ENCODE peak calls at places on chromosomes 11 and 22, in six cellular contexts. One of them, this sample, is unnamed.

GRCh38 chr11:2415171-2415570 is 14.6 kb downstream of the TSSC4 start:
- DNase-seq in transverse colon: no peak
- DNase-seq in pancreas: no peak
- DNase-seq in tibial artery: no peak
- DNase-seq in coronary artery: no peak
- DNase-seq in ovary: no peak
- DNase-seq in this sample: no peak

GRCh38 chr11:69660001-69660500 is 15.1 kb downstream of the LTO1 start:
- DNase-seq in pancreas: peak
- DNase-seq in coronary artery: no peak
- DNase-seq in tibial artery: peak
- DNase-seq in ovary: no peak
- DNase-seq in transverse colon: no peak
- DNase-seq in this sample: no peak

GRCh38 chr11:2382927-2383822 is 6.1 kb downstream of the CD81 start:
- DNase-seq in transverse colon: peak
- DNase-seq in coronary artery: no peak
- DNase-seq in tibial artery: no peak
- DNase-seq in pancreas: no peak
- DNase-seq in ovary: peak
- DNase-seq in this sample: peak

GRCh38 chr11:57417056-57417455 is 9.9 kb downstream of the SLC43A3 start:
- DNase-seq in ovary: no peak
- DNase-seq in coronary artery: no peak
- DNase-seq in tibial artery: no peak
- DNase-seq in pancreas: no peak
- DNase-seq in transverse colon: no peak
- DNase-seq in this sample: no peak

GRCh38 chr11:59680287-59681154 is 11.7 kb upstream of the PATL1 start:
- DNase-seq in ovary: peak
- DNase-seq in coronary artery: no peak
- DNase-seq in tibial artery: peak
- DNase-seq in transverse colon: peak
- DNase-seq in pancreas: peak
- DNase-seq in this sample: peak

GRCh38 chr11:10646005-10646404 is 47.5 kb downstream of the IRAG1 start:
- DNase-seq in pancreas: no peak
- DNase-seq in coronary artery: no peak
- DNase-seq in tibial artery: peak
- DNase-seq in transverse colon: no peak
- DNase-seq in ovary: no peak
- DNase-seq in this sample: no peak

GRCh38 chr11:75508051-75508561 is 17.6 kb downstream of the GDPD5 start:
- DNase-seq in ovary: no peak
- DNase-seq in transverse colon: no peak
- DNase-seq in tibial artery: no peak
- DNase-seq in pancreas: no peak
- DNase-seq in coronary artery: no peak
- DNase-seq in this sample: no peak

GRCh38 chr11:64117763-64118459 is 48.0 kb downstream of the MACROD1 start:
- DNase-seq in coronary artery: no peak
- DNase-seq in ovary: no peak
- DNase-seq in pancreas: no peak
- DNase-seq in tibial artery: no peak
- DNase-seq in transverse colon: no peak
- DNase-seq in this sample: no peak

GRCh38 chr11:120120805-120121335 is 17.0 kb downstream of the TRIM29 start:
- DNase-seq in coronary artery: no peak
- DNase-seq in ovary: no peak
- DNase-seq in transverse colon: no peak
- DNase-seq in pancreas: no peak
- DNase-seq in tibial artery: no peak
- DNase-seq in this sample: no peak

GRCh38 chr22:19330865-19331418 is 39.4 kb upstream of the CLTCL1 start:
- DNase-seq in pancreas: no peak
- DNase-seq in transverse colon: no peak
- DNase-seq in tibial artery: no peak
- DNase-seq in coronary artery: no peak
- DNase-seq in ovary: no peak
- DNase-seq in this sample: no peak

GRCh38 chr11:118418770-118419169 is 17.4 kb downstream of the ATP5MG start:
- DNase-seq in coronary artery: no peak
- DNase-seq in tibial artery: no peak
- DNase-seq in pancreas: no peak
- DNase-seq in transverse colon: no peak
- DNase-seq in ovary: no peak
- DNase-seq in this sample: no peak

GRCh38 chr11:45657496-45658260 is 7.7 kb downstream of the CHST1 start:
- DNase-seq in transverse colon: no peak
- DNase-seq in tibial artery: no peak
- DNase-seq in coronary artery: no peak
- DNase-seq in ovary: peak
- DNase-seq in pancreas: no peak
- DNase-seq in this sample: no peak

GRCh38 chr11:78931891-78932290 is 357.2 kb upstream of the NARS2 start:
- DNase-seq in pancreas: no peak
- DNase-seq in coronary artery: no peak
- DNase-seq in tibial artery: no peak
- DNase-seq in transverse colon: no peak
- DNase-seq in ovary: no peak
- DNase-seq in this sample: no peak

GRCh38 chr22:27416553-27417427 is 384.8 kb downstream of the MN1 start:
- DNase-seq in coronary artery: no peak
- DNase-seq in pancreas: no peak
- DNase-seq in transverse colon: no peak
- DNase-seq in tibial artery: no peak
- DNase-seq in ovary: no peak
- DNase-seq in this sample: peak

GRCh38 chr22:48261048-48261621 is 1498.7 kb downstream of the TBC1D22A start:
- DNase-seq in tibial artery: no peak
- DNase-seq in pancreas: no peak
- DNase-seq in coronary artery: no peak
- DNase-seq in transverse colon: no peak
- DNase-seq in ovary: no peak
- DNase-seq in this sample: no peak

GRCh38 chr22:49923445-49923844 is 5.0 kb downstream of the CRELD2 start:
- DNase-seq in pancreas: no peak
- DNase-seq in transverse colon: no peak
- DNase-seq in tibial artery: no peak
- DNase-seq in coronary artery: no peak
- DNase-seq in ovary: no peak
- DNase-seq in this sample: no peak

GRCh38 chr11:76314741-76315090 is 66.2 kb downstream of the THAP12 start:
- DNase-seq in tibial artery: no peak
- DNase-seq in coronary artery: no peak
- DNase-seq in transverse colon: no peak
- DNase-seq in pancreas: no peak
- DNase-seq in ovary: no peak
- DNase-seq in this sample: no peak

GRCh38 chr11:13889566-13890214 is 72.8 kb upstream of the SPON1 start:
- DNase-seq in pancreas: no peak
- DNase-seq in tibial artery: no peak
- DNase-seq in ovary: no peak
- DNase-seq in transverse colon: no peak
- DNase-seq in coronary artery: no peak
- DNase-seq in this sample: no peak

GRCh38 chr11:113114452-113115027 is 153.3 kb downstream of the NCAM1 start:
- DNase-seq in ovary: peak
- DNase-seq in coronary artery: no peak
- DNase-seq in tibial artery: no peak
- DNase-seq in pancreas: peak
- DNase-seq in transverse colon: peak
- DNase-seq in this sample: peak

GRCh38 chr11:62401781-62402180 is 17.1 kb upstream of the SCGB1A1 start:
- DNase-seq in transverse colon: no peak
- DNase-seq in pancreas: peak
- DNase-seq in tibial artery: no peak
- DNase-seq in ovary: no peak
- DNase-seq in coronary artery: no peak
- DNase-seq in this sample: no peak
- H3K4me3 ChIP-seq in transverse colon: no peak
- H3K4me3 ChIP-seq in pancreas: no peak
- H3K4me3 ChIP-seq in tibial artery: peak
- H3K4me3 ChIP-seq in ovary: no peak
- H3K4me3 ChIP-seq in coronary artery: peak
- H3K4me3 ChIP-seq in this sample: no peak

GRCh38 chr22:42365942-42366660 is 66.1 kb downstream of the NFAM1 start:
- DNase-seq in tibial artery: no peak
- DNase-seq in coronary artery: no peak
- DNase-seq in transverse colon: no peak
- DNase-seq in ovary: no peak
- DNase-seq in pancreas: no peak
- DNase-seq in this sample: no peak

GRCh38 chr22:42365337-42365865 is 66.8 kb downstream of the NFAM1 start:
- DNase-seq in ovary: no peak
- DNase-seq in coronary artery: no peak
- DNase-seq in pancreas: no peak
- DNase-seq in tibial artery: no peak
- DNase-seq in transverse colon: no peak
- DNase-seq in this sample: no peak

GRCh38 chr22:42364641-42365336 is 67.4 kb downstream of the NFAM1 start:
- DNase-seq in coronary artery: no peak
- DNase-seq in transverse colon: no peak
- DNase-seq in ovary: no peak
- DNase-seq in pancreas: no peak
- DNase-seq in tibial artery: no peak
- DNase-seq in this sample: no peak

GRCh38 chr22:42361523-42361922 is 70.7 kb downstream of the NFAM1 start:
- DNase-seq in transverse colon: no peak
- DNase-seq in tibial artery: no peak
- DNase-seq in ovary: no peak
- DNase-seq in pancreas: no peak
- DNase-seq in coronary artery: no peak
- DNase-seq in this sample: no peak

DNA sequence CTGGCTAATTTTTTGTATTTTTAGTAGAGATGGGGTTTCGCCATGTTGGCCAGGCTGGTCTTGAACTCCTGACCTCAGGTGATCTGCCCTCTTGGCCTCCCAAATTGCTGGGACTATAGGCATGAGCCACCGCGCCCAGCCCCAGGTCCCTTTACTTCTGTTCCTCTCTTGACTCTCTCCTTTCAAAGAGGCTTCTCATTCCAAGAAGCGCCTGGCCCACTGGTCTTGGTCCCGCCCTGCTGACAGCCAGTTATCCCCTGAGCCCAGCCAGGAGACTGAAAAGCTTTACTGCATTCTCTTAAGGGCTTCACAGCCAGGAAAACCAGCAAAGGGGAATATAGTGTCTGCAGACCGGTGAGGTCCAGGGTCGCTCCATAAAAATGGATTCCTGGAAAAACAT is 68.4 kb downstream of the NFAM1 start:
- DNase-seq in transverse colon: no peak
- DNase-seq in coronary artery: no peak
- DNase-seq in pancreas: no peak
- DNase-seq in ovary: no peak
- DNase-seq in tibial artery: no peak
- DNase-seq in this sample: no peak
- H3K4me3 ChIP-seq in transverse colon: no peak
- H3K4me3 ChIP-seq in coronary artery: no peak
- H3K4me3 ChIP-seq in pancreas: no peak
- H3K4me3 ChIP-seq in ovary: no peak
- H3K4me3 ChIP-seq in tibial artery: no peak
- H3K4me3 ChIP-seq in this sample: no peak

DNA sequence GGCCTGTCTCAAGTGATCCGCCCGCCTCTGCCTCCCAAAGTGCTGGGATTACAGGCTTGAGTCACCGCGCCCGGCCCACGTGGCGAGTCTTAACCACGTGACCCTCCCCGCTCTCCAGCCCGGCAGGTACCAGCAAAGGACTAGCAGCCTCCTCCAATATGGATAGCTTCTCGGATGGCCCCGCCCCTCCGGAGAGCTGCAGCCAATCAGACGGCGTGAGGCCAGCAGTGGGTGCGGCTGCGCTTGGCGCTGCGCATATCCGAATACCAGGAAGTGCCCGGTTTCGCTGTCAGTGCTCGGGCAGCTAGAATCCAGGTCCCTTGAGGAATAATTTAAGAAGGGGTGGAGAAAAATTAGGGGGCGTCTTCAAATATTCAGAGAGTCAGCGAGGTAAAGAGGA is 14.7 kb upstream of the PISD start:
- DNase-seq in coronary artery: peak
- DNase-seq in transverse colon: peak
- DNase-seq in pancreas: peak
- DNase-seq in tibial artery: peak
- DNase-seq in ovary: peak
- DNase-seq in this sample: peak
- H3K4me3 ChIP-seq in coronary artery: peak
- H3K4me3 ChIP-seq in transverse colon: no peak
- H3K4me3 ChIP-seq in pancreas: no peak
- H3K4me3 ChIP-seq in tibial artery: peak
- H3K4me3 ChIP-seq in ovary: peak
- H3K4me3 ChIP-seq in this sample: peak

GRCh38 chr11:91755526-91755925 is 469.1 kb upstream of the FAT3 start:
- DNase-seq in ovary: no peak
- DNase-seq in tibial artery: no peak
- DNase-seq in pancreas: no peak
- DNase-seq in transverse colon: no peak
- DNase-seq in coronary artery: no peak
- DNase-seq in this sample: no peak
- H3K4me3 ChIP-seq in ovary: no peak
- H3K4me3 ChIP-seq in tibial artery: no peak
- H3K4me3 ChIP-seq in pancreas: no peak
- H3K4me3 ChIP-seq in transverse colon: no peak
- H3K4me3 ChIP-seq in coronary artery: no peak
- H3K4me3 ChIP-seq in this sample: no peak

GRCh38 chr11:82731691-82732277 is 1.9 kb downstream of the FAM181B start:
- DNase-seq in transverse colon: no peak
- DNase-seq in pancreas: no peak
- DNase-seq in tibial artery: no peak
- DNase-seq in coronary artery: no peak
- DNase-seq in ovary: no peak
- DNase-seq in this sample: no peak

GRCh38 chr11:82734120-82734479 is 436 bp upstream of the FAM181B start:
- DNase-seq in transverse colon: no peak
- DNase-seq in coronary artery: no peak
- DNase-seq in pancreas: no peak
- DNase-seq in ovary: no peak
- DNase-seq in tibial artery: no peak
- DNase-seq in this sample: no peak

GRCh38 chr11:82732348-82732733 is 1.3 kb downstream of the FAM181B start:
- DNase-seq in coronary artery: no peak
- DNase-seq in transverse colon: no peak
- DNase-seq in tibial artery: no peak
- DNase-seq in ovary: peak
- DNase-seq in pancreas: no peak
- DNase-seq in this sample: no peak

GRCh38 chr11:82733444-82734119 is at the start of gene FAM181B:
- DNase-seq in transverse colon: peak
- DNase-seq in coronary artery: peak
- DNase-seq in tibial artery: peak
- DNase-seq in ovary: peak
- DNase-seq in pancreas: peak
- DNase-seq in this sample: peak

GRCh38 chr11:82732734-82733443 is 775 bp downstream of the FAM181B start:
- DNase-seq in coronary artery: no peak
- DNase-seq in transverse colon: peak
- DNase-seq in pancreas: peak
- DNase-seq in tibial artery: no peak
- DNase-seq in ovary: peak
- DNase-seq in this sample: no peak
- H3K4me3 ChIP-seq in coronary artery: peak
- H3K4me3 ChIP-seq in transverse colon: peak
- H3K4me3 ChIP-seq in pancreas: peak
- H3K4me3 ChIP-seq in tibial artery: peak
- H3K4me3 ChIP-seq in ovary: peak
- H3K4me3 ChIP-seq in this sample: peak